ENCODE peak calls at places on chromosomes 7 and 10, in ten cellular contexts. U is ELR; K is activated CD4-positive, alpha-beta T cell treated with anti-CD3 and anti-CD28 coated beads, Interleukin-2, amount 50 U/mL, for 4 hours; N is activated naive CD4-positive, alpha-beta T cell; I is GM23338; B is NCI-H1417; H is ascending aorta; P is IMR-90; W is AG10803; G is psoas muscle. V is an unnamed sample.

GRCh38 chr10:100656479-100656878 is 88.9 kb upstream of the PAX2 start:
- DNase-seq in U (no peak), K (no peak), N (no peak), I (peak; percentile 74), B (peak; percentile 5), H (no peak), P (no peak), W (no peak), G (no peak), V (no peak)

GRCh38 chr7:147909712-147910111 is 680.9 kb upstream of the C7orf33 start:
- DNase-seq in U (no peak), K (no peak), N (no peak), I (peak; percentile 27), B (no peak), H (no peak), P (no peak), W (no peak), G (no peak), V (no peak)

GRCh38 chr7:150369740-150370501 is 1.3 kb downstream of the REPIN1 start:
- DNase-seq in U (no peak), K (no peak), N (no peak), I (no peak), B (no peak), H (peak; percentile 53), P (no peak), W (no peak), G (no peak), V (no peak)

GRCh38 chr10:23194966-23195845 is 3.1 kb downstream of the PTF1A start:
- DNase-seq in U (no peak), K (no peak), N (no peak), I (peak; percentile 62), B (no peak), H (no peak), P (no peak), W (no peak), G (no peak), V (no peak)

GRCh38 chr7:55574062-55574717 is 1.9 kb upstream of the VOPP1 start:
- DNase-seq in U (no peak), K (no peak), N (no peak), I (no peak), B (no peak), H (no peak), P (peak; percentile 28), W (peak; percentile 28), G (no peak), V (no peak)

GRCh38 chr7:94449151-94449725 is 54.5 kb downstream of the COL1A2 start:
- DNase-seq in U (peak; percentile 64), K (no peak), N (no peak), I (peak; percentile 63), B (peak; percentile 43), H (no peak), P (peak; percentile 55), W (peak; percentile 54), G (no peak), V (peak; percentile 27)

GRCh38 chr7:128833939-128834310 is 3.7 kb downstream of the FLNC start:
- DNase-seq in U (no peak), K (no peak), N (no peak), I (no peak), B (no peak), H (no peak), P (no peak), W (peak; percentile 61), G (no peak), V (no peak)

GRCh38 chr10:103890194-103890658 is 27.8 kb downstream of the STN1 start:
- DNase-seq in U (peak; percentile 76), K (no peak), N (no peak), I (no peak), B (no peak), H (no peak), P (peak; percentile 8), W (no peak), G (no peak), V (no peak)

GRCh38 chr10:3271385-3272115 is 99.0 kb upstream of the PITRM1 start:
- DNase-seq in U (no peak), K (no peak), N (no peak), I (no peak), B (no peak), H (no peak), P (no peak), W (no peak), G (no peak), V (no peak)

GRCh38 chr10:98486421-98486820 is 39.7 kb upstream of the HPS1 start:
- DNase-seq in U (peak; percentile 89), K (no peak), N (no peak), I (no peak), B (no peak), H (no peak), P (peak; percentile 66), W (peak; percentile 88), G (no peak), V (no peak)

GRCh38 chr7:522071-522937 is 2.7 kb upstream of the PDGFA start:
- DNase-seq in U (peak; percentile 46), K (no peak), N (no peak), I (peak; percentile 55), B (no peak), H (peak; percentile 87), P (peak; percentile 32), W (peak; percentile 31), G (no peak), V (no peak)

GRCh38 chr7:124032369-124033092 is at the start of gene TMEM229A:
- DNase-seq in U (no peak), K (no peak), N (no peak), I (peak; percentile 77), B (peak; percentile 47), H (no peak), P (peak; percentile 28), W (peak; percentile 14), G (peak; percentile 23), V (peak; percentile 6)

V was measured in NCI-H1048.